ENCODE peak calls at places on chromosomes 13 and 19, in four cellular contexts. X is spleen, A is adrenal gland, I is tibial nerve. H is an unnamed sample.
A peak's percentile ranks its signal among the peaks of the same experiment; 100 is the strongest.

GRCh38 chr13:99980201-99981114 is 1.1 kb upstream of the ZIC2 start:
- DNase-seq in I (no peak), A (peak; percentile 69), X (peak; percentile 85), H (no peak)

GRCh38 chr19:872266-872951 is 12.9 kb downstream of the CFD start:
- DNase-seq in A (no peak), X (peak; percentile 94), I (no peak), H (peak; percentile 52)

GRCh38 chr19:19822148-19822429 is 539 bp upstream of the ZNF506 start:
- DNase-seq in A (no peak), X (no peak), I (no peak), H (no peak)

GRCh38 chr13:73025212-73026012 is 33.4 kb upstream of the KLF5 start:
- DNase-seq in A (no peak), X (no peak), I (no peak), H (no peak)

GRCh38 chr13:48344264-48344663 is 40.7 kb downstream of the RB1 start:
- DNase-seq in A (no peak), X (peak; percentile 36), I (no peak), H (no peak)

GRCh38 chr19:5492281-5492812 is 37.1 kb downstream of the ZNRF4 start:
- DNase-seq in A (no peak), I (no peak), X (no peak), H (no peak)

GRCh38 chr13:111318396-111318795 is 2.0 kb upstream of the TEX29 start:
- DNase-seq in I (no peak), X (peak; percentile 65), A (no peak), H (no peak)

GRCh38 chr19:5125797-5126497 is 157.0 kb downstream of the KDM4B start:
- DNase-seq in I (no peak), X (no peak), A (no peak), H (no peak)

GRCh38 chr13:20873348-20873747 is 29.2 kb downstream of the XPO4 start:
- DNase-seq in I (no peak), A (no peak), X (no peak), H (no peak)

GRCh38 chr13:28854657-28855056 is 34.5 kb downstream of the MTUS2 start:
- DNase-seq in X (no peak), I (no peak), A (no peak), H (no peak)

GRCh38 chr19:35167251-35168119 is 12.9 kb downstream of the FXYD5 start:
- DNase-seq in A (no peak), I (no peak), X (no peak), H (no peak)

GRCh38 chr19:45515081-45515624 is 7.9 kb downstream of the VASP start:
- DNase-seq in A (no peak), X (peak; percentile 90), I (no peak), H (no peak)

GRCh38 chr13:71605744-71606143 is 261.3 kb downstream of the DACH1 start:
- DNase-seq in A (no peak), I (no peak), X (no peak), H (no peak)

GRCh38 chr13:108268713-108269112 is 805 bp upstream of the TNFSF13B start:
- DNase-seq in I (no peak), A (no peak), X (no peak), H (no peak)

GRCh38 chr13:108263961-108264360 is 5.6 kb upstream of the TNFSF13B start:
- DNase-seq in X (no peak), I (no peak), A (no peak), H (no peak)

GRCh38 chr13:108269601-108270328 is at the start of gene TNFSF13B:
- DNase-seq in I (no peak), X (peak; percentile 93), A (peak; percentile 51), H (no peak)

GRCh38 chr13:108267338-108267737 is 2.2 kb upstream of the TNFSF13B start:
- DNase-seq in A (no peak), X (no peak), I (no peak), H (no peak)

GRCh38 chr13:108266316-108266936 is 3.1 kb upstream of the TNFSF13B start:
- DNase-seq in I (no peak), A (no peak), X (peak; percentile 72), H (no peak)
- H3K27ac ChIP-seq in I (no peak overlapping the region), A (no peak overlapping the region), X (peak overlapping the region; percentile 80), H (no peak overlapping the region)

DNA sequence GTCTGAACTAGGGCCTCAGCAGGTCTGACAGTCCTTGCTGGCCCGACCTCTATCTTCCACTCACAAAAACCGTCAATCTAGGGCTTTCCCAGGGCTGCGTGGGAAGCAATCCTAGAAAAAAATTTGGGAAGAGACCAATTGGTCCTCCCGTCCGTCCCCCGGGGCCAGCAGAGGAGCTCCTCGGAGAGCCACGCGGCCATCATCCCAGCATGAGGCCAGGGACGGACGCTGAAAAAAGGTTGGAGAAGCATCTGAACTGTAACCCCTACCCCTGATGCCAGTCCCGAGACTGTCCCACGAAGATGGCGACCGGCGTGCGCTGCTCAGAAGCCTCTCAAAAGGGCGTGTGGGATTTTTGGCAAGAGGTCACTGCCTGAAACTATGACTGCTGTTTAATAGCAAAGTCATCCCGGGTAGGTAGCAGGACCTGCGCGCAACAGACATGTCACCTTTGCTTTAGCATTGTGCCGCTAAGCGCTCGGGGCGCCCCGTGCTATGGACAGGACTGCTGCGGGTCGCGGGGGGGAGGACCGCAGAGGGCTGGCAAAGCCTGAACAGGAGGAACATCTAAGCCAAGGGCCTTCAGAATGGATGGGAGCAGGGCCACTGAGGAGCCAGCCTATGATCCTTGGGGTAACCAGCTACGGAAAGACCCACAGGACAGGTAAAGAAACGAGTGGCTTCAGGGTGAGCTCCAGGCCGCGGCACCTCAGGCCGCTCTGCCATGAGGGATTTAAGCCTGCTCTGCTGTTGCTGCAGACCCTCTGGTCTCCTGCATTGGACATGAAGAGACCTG is 10.6 kb downstream of the AKAP8 start:
- DNase-seq in A (no peak), I (no peak), X (peak; percentile 69), H (no peak)
- TF ChIP-seq POLR2A in A (no peak), I (no peak), X (no peak), H (no peak)

DNA sequence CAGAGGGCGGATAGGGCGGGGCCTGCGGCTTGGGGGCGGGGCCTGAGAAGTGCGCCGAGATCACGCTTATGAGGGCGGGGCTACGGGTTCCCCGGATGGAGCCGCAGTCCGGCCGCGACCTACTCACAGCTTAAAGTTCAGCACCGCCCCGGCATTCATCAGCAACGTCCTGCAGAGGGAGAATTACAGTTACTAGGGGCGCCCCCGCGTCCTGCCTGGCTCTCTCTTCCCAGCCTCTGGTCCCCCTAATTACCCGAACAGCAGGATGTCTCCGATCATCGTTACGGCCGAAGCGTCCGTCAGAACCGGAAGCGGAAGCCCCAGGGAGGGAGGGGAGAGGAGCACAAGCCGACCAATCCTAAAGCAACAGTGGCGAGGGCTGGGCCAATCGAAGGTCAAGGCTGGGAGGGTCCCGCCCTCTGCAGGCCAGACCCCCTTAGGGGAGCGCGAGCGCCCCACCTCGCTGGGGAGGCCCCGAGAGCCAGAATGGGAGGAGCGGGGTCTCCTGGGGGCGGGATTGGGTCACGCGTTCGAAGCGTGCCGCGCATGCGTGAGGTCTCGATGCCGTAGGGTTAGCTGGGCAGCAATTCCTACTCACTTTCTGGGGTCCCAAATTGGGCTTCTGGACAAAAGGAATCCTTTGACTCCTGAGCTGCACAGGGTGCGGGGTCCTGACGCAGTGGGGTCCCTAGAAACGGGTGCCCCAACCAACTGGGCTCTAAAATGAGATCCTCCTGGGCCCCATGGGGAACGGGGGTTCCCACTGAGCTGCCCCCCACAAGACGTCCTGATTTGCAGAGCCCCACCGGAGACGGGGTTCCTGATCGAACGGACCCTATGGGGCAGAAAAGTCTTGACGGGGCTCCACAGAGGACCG is at the start of gene SMIM7:
- DNase-seq in A (peak; percentile 98), X (peak; percentile 99), I (peak; percentile 96), H (peak; percentile 98)
- H3K27ac ChIP-seq in A (peak within 1 kb of the TSS; percentile 68), X (peak within 1 kb of the TSS; percentile 96), I (peak within 1 kb of the TSS; percentile 87), H (peak within 1 kb of the TSS; percentile 94)

DNA sequence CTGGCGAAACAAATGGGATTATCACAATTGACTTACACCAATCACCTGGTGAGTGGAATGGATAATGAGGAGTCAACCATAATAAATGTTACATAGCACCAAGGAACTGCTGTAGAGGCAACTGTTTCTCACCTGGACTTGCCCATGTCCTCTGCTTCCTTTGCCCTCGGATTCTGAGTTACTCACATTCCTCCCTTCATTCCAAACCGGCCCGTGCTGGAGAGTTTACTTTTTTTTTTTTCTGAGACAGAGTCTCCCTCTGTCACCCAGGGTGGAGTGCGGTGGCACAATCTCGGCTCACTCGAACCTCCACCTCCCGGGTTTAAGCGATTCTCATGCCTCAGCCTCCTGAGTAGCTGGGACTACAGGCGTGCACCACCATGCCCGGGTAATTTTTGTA is 41.5 kb upstream of the TSC22D1 start:
- DNase-seq in A (no peak), I (no peak), X (no peak), H (no peak)
- TF ChIP-seq POLR2A in A (no peak), I (no peak), X (no peak), H (no peak)

GRCh38 chr13:109254271-109254670 is 532.1 kb downstream of the IRS2 start:
- DNase-seq in X (no peak), I (no peak), A (no peak), H (no peak)

GRCh38 chr13:109246001-109246400 is 540.4 kb downstream of the IRS2 start:
- DNase-seq in X (no peak), I (no peak), A (no peak), H (no peak)

GRCh38 chr13:109253316-109253715 is 533.1 kb downstream of the IRS2 start:
- DNase-seq in I (no peak), X (no peak), A (no peak), H (no peak)

GRCh38 chr13:109251958-109252357 is 534.4 kb downstream of the IRS2 start:
- DNase-seq in X (no peak), I (no peak), A (no peak), H (no peak)

GRCh38 chr13:109249780-109250528 is 536.4 kb downstream of the IRS2 start:
- DNase-seq in A (no peak), I (no peak), X (no peak), H (no peak)
- H3K27ac ChIP-seq in A (no peak overlapping the region), I (no peak overlapping the region), X (no peak overlapping the region), H (no peak overlapping the region)

DNA sequence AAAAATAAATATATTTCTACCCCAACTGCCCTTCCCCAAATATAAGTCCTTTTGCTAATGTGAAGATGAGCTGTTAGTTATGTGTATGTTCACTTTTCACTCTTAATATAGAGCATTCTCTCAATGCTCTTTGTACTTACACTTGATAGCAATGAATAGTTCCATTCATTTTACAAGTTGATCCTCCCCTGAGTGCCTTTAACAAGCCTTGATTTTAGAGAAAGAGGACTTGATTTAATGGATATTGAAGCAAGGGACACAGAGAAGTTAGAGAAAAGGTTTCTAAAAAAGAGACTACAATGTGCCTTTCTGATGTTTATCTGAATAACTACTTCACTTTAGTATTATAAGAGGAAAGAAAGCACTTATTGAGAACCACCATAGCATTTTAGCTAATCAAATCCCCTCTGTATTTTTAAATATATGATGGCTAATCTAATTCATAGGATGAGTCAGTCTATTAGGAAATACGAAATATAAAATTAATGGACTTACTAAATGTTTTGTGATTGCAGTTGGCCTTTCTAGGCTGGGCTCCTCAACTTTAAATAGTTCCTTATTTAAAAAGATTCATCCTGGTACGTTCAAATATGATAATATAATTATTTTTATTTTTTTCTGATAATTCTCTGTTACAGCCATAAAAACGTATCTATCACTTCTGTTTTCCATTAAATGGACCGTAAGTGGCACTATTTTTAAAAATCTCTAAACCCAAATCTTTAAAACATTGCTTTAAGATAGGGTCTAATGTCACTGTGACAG is 1097.8 kb upstream of the SLC10A2 start:
- DNase-seq in A (no peak), I (no peak), X (no peak), H (no peak)
- TF ChIP-seq POLR2A in A (no peak), I (no peak), X (no peak), H (no peak)

DNA sequence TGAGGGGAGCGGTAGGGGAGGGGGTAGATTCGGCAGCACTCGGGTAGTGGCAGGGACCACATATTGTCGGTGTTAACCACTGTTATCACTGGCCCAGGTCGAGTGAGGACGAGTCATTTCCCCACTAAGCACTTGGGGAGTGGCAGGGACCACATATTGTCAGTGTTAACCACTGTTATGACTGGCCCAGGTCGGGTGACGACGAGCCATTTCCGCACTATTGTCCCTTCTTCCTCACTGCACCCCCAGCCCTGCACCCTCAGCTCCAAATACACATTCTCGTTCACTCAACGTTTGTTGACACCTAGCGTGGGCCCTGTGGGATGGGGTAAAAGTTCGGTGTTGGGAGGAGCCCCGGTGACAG is 467 bp upstream of the CLN5 start:
- DNase-seq in A (no peak), I (no peak), X (peak; percentile 88), H (no peak)
- H3K27ac ChIP-seq in A (peak overlapping the region; percentile 84), I (peak overlapping the region; percentile 98), X (peak overlapping the region; percentile 94), H (peak overlapping the region; percentile 91)